ENCODE peak calls at places on chromosomes 2 and 18, in seven cellular contexts. C is progenitor cell of endocrine pancreas; I is fibroblast of villous mesenchyme; X is HepG2; F is fibroblast of lung; K is Calu3; A is CD4-positive, alpha-beta T cell. M is an unnamed sample.
A peak's percentile ranks its signal among the peaks of the same experiment; 100 is the strongest.

GRCh38 chr18:35754464-35754863 is 172.9 kb downstream of the GALNT1 start:
- DNase-seq in C (no peak), I (no peak), X (no peak), F (no peak), K (no peak), A (no peak), M (no peak)

GRCh38 chr18:31998880-31999279 is 19.7 kb upstream of the RNF125 start:
- DNase-seq in C (no peak), I (no peak), X (no peak), F (no peak), K (no peak), A (no peak), M (no peak)

GRCh38 chr2:114610677-114611076 is 168.2 kb downstream of the DPP10 start:
- DNase-seq in C (no peak), I (no peak), X (no peak), F (no peak), K (no peak), A (no peak), M (peak; percentile 71)

GRCh38 chr2:30656079-30656478 is 151.2 kb downstream of the CAPN13 start:
- DNase-seq in C (no peak), I (peak; percentile 31), X (no peak), F (peak; percentile 17), K (no peak), A (no peak), M (no peak)

GRCh38 chr2:11703700-11704099 is 33.7 kb upstream of the NTSR2 start:
- DNase-seq in C (no peak), I (no peak), X (no peak), F (peak; percentile 47), K (no peak), A (no peak), M (no peak)

GRCh38 chr2:133459590-133459989 is 108.7 kb downstream of the NCKAP5 start:
- DNase-seq in C (no peak), I (no peak), X (no peak), F (no peak), K (no peak), A (no peak), M (no peak)

GRCh38 chr2:202299712-202300111 is 34.1 kb downstream of the NOP58 start:
- DNase-seq in C (no peak), I (no peak), X (no peak), F (no peak), K (no peak), A (no peak), M (no peak)

GRCh38 chr2:27916293-27917015 is 25.9 kb downstream of the BABAM2 start:
- DNase-seq in C (no peak), I (no peak), X (peak; percentile 86), F (no peak), K (no peak), A (no peak), M (no peak)

GRCh38 chr2:127044977-127045654 is 61.8 kb downstream of the BIN1 start:
- DNase-seq in C (no peak), I (no peak), X (no peak), F (peak; percentile 59), K (no peak), A (no peak), M (no peak)

GRCh38 chr2:142875642-142876041 is 1.8 kb upstream of the KYNU start:
- DNase-seq in C (no peak), I (no peak), X (no peak), F (no peak), K (no peak), A (no peak), M (peak; percentile 72)

GRCh38 chr2:240571314-240571973 is 3.2 kb downstream of the RNPEPL1 start:
- DNase-seq in C (no peak), I (no peak), X (no peak), F (no peak), K (no peak), A (no peak), M (no peak)

GRCh38 chr2:37711831-37712230 is 40.4 kb upstream of the CDC42EP3 start:
- DNase-seq in C (no peak), I (peak; percentile 64), X (no peak), F (peak; percentile 66), K (no peak), A (no peak), M (no peak)

GRCh38 chr2:57890993-57891688 is 155.5 kb upstream of the VRK2 start:
- DNase-seq in C (no peak), I (no peak), X (no peak), F (no peak), K (no peak), A (no peak), M (no peak)

GRCh38 chr2:72914226-72915075 is 2.9 kb upstream of the EMX1 start:
- DNase-seq in C (no peak), I (no peak), X (no peak), F (no peak), K (no peak), A (no peak), M (no peak)

GRCh38 chr2:28359222-28360065 is 33.2 kb upstream of the FOSL2 start:
- DNase-seq in C (no peak), I (peak; percentile 89), X (peak; percentile 69), F (peak; percentile 55), K (peak; percentile 81), A (peak; percentile 69), M (peak; percentile 40)

GRCh38 chr2:171318463-171318934 is 115.3 kb downstream of the METTL8 start:
- DNase-seq in C (no peak), I (no peak), X (no peak), F (peak; percentile 17), K (no peak), A (no peak), M (no peak)

GRCh38 chr18:36387296-36387695 is 89.8 kb downstream of the FHOD3 start:
- DNase-seq in C (no peak), I (no peak), X (no peak), F (no peak), K (no peak), A (no peak), M (no peak)

GRCh38 chr2:170940066-170940465 is 11.0 kb downstream of the GORASP2 start:
- DNase-seq in C (no peak), I (no peak), X (no peak), F (no peak), K (no peak), A (no peak), M (no peak)

GRCh38 chr2:118983133-118983532 is 41.1 kb downstream of the MARCO start:
- DNase-seq in C (no peak), I (no peak), X (no peak), F (no peak), K (no peak), A (no peak), M (no peak)

GRCh38 chr2:230738391-230738811 is 25.8 kb downstream of the CAB39 start:
- DNase-seq in C (no peak), I (peak; percentile 75), X (peak; percentile 35), F (peak; percentile 61), K (no peak), A (no peak), M (peak; percentile 22)

DNA sequence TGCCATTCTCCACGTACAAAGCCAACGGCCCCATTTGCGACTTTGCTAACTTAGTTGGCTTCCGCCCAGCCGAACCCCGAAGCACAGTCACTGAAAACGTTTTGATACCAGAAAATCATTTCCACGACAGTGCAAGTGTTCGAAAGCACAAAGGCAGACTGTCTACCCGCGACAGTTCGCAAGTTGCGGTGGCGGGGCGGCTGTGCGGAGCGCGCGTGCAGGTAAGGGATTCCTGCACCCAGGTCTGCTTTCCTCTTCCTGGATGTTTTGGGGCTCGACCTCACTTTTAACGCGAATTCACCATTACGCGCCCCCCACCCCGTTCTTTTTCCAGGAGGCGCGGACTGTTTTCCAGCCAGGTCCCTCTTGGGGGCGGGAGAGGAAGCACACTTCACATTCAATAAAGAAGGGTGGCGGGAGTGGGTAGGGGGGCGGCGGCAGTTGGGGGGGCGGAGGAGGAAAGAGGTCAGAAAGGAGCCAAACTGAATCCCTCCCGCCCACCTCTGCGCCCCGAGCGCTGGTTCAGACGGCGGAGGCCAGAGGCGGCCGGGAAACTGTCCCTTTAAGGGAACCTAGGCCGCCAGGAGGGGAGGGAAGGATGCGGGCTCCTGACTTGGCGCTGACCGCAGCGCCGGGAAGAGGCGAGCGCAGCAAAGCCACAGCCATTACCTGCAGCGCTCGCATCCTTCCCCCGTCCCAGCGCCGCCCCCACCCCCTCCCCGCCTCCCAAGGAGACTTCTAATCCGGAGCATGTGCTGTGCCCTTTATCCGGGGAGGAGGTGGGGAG is 107.5 kb upstream of the KCTD1 start:
- DNase-seq in C (peak; percentile 43), I (peak; percentile 17), X (no peak), F (peak; percentile 38), K (peak; percentile 55), A (no peak), M (peak; percentile 73)
- TF ChIP-seq CTCF in C (peak; percentile 40), I (no peak), X (no peak), F (no peak), K (peak; percentile 41), A (no peak), M (peak; percentile 18)

GRCh38 chr18:55775972-55776371 is 188.0 kb upstream of the TCF4 start:
- DNase-seq in C (no peak), I (no peak), X (no peak), F (no peak), K (no peak), A (no peak), M (no peak)
- TF ChIP-seq CTCF in C (no peak), I (peak; percentile 16), X (no peak), F (peak; percentile 24), K (no peak), A (no peak), M (no peak)

DNA sequence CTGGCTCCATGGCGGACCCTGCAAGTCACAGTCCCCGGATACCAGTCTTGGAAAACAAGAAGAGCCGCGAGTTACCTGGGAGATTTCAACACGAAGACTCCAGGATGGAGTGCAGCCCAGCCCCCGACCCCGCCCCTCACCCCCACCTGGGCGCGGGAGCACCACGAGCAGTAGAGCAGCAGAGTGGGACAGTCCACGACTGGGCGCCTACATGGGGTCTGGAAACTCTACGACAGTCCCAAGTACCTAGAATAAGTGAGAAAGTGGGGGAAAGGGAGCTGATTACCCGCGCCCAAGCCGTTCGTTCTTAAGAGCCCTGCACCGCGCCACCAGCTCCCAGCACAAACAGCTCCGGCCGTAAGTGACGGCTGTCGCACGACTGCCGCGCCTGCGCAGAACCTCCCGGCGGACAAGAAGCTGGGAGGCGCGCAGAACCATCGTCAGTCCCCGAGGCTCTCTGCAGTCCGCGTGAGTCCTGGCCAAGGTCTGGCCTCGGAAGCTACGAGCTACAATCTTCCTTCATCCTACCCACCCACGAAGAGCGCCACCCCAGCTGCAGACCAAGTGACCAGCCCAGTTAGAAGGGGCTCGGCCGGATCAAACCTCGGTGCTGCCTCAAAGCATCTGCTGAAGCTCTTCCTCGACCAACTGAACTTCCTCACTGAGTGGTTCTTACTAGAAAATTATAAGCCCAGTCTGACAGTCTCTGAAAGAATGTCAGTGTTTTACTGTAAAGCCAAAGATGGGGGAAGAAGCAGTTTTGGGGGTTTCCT is at the start of gene DPY30:
- DNase-seq in C (peak; percentile 89), I (peak; percentile 94), X (peak; percentile 91), F (peak; percentile 93), K (peak; percentile 90), A (peak; percentile 82), M (peak; percentile 91)
- TF ChIP-seq CTCF in C (no peak), I (no peak), X (peak; percentile 60), F (no peak), K (no peak), A (no peak), M (no peak)

DNA sequence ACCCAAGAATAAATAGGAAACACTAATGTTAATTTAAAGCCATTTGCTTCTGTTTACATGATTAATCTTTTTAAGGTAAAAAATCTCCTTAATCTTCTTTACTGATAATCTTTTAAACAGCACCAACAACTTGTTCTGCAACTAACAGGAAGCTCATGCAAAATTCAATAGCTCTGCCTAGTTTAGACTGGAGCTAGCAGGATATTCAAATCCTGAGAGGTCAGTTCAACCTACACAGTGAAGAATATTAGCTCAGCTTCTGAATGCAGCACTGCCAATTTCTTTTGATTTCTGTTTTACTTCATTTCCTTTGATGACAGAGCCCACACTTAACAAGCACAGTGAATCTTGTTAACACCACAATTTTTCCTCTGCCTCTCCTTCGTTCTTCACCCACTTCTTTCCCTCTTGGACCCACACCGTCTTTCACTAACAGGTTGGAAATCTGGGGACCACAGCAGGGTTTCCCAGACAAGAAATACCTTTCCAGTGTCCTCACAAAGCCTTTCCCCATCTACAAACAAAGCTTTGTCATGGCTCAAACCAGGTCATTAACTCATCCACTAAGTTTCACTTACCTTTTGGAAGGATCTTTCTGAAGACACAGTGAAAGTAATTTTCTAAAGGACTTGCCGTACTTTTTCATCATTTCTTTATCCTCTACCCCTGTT is 109.8 kb downstream of the STK39 start:
- DNase-seq in C (no peak), I (no peak), X (no peak), F (no peak), K (no peak), A (no peak), M (no peak)
- TF ChIP-seq CTCF in C (no peak), I (no peak), X (no peak), F (no peak), K (no peak), A (no peak), M (no peak)